ENCODE peak calls at places on chromosomes 16 and 17, in four cellular contexts. K is kidney epithelial cell, T is left cardiac atrium, Z is iris pigment epithelial cell. Y is an unnamed sample.

GRCh38 chr17:14205992-14206461 is 30.6 kb downstream of the CDRT15 start:
- DNase-seq in K (peak), T (peak), Z (no peak), Y (no peak)

GRCh38 chr17:6070280-6070894 is at the start of gene WSCD1:
- DNase-seq in K (no peak), T (peak), Z (no peak), Y (no peak)

GRCh38 chr16:87956771-87957279 is 5.6 kb downstream of the BANP start:
- DNase-seq in K (no peak), T (no peak), Z (peak), Y (no peak)

GRCh38 chr17:78933025-78933958 is 8.1 kb upstream of the TIMP2 start:
- DNase-seq in K (peak), T (peak), Z (peak), Y (no peak)

GRCh38 chr16:49799172-49799571 is 56.7 kb downstream of the ZNF423 start:
- DNase-seq in K (no peak), T (no peak), Z (no peak), Y (no peak)

GRCh38 chr17:55478971-55479370 is 32.3 kb downstream of the SMIM36 start:
- DNase-seq in K (no peak), T (no peak), Z (no peak), Y (no peak)

GRCh38 chr16:89921699-89922476 is 1.3 kb upstream of the TUBB3 start:
- DNase-seq in K (peak), T (peak), Z (peak), Y (no peak)

GRCh38 chr16:19844945-19845641 is 39.6 kb downstream of the GPRC5B start:
- DNase-seq in K (peak), T (no peak), Z (peak), Y (no peak)

GRCh38 chr17:75959046-75959838 is 18.4 kb upstream of the FBF1 start:
- DNase-seq in K (no peak), T (no peak), Z (no peak), Y (no peak)

GRCh38 chr17:64682261-64683181 is 20.4 kb upstream of the SMURF2 start:
- DNase-seq in K (no peak), T (no peak), Z (peak), Y (no peak)

GRCh38 chr17:75570034-75570676 is 17.4 kb upstream of the MYO15B start:
- DNase-seq in K (no peak), T (peak), Z (no peak), Y (no peak)

GRCh38 chr17:60321336-60322055 is 70.4 kb downstream of the USP32 start:
- DNase-seq in K (no peak), T (no peak), Z (no peak), Y (no peak)

GRCh38 chr17:59366040-59366757 is 34.7 kb downstream of the YPEL2 start:
- DNase-seq in K (no peak), T (no peak), Z (peak), Y (no peak)

Y was measured in naive B cell.